ENCODE peak calls at places on chromosomes 12 and 14, in four cellular contexts. S is HepG2, W is H1, M is K562. R is an unnamed sample.

GRCh38 chr12:3809357-3810015 is 56.6 kb upstream of the CRACR2A start:
- DNase-seq in S (no peak), W (no peak), M (no peak), R (no peak)

GRCh38 chr12:12017135-12017581 is 53.6 kb upstream of the BCL2L14 start:
- DNase-seq in S (no peak), M (no peak), W (no peak), R (no peak)

GRCh38 chr14:50395448-50395847 is 1.2 kb downstream of the CDKL1 start:
- DNase-seq in M (no peak), W (no peak), S (no peak), R (no peak)

GRCh38 chr12:11877869-11878780 is 192.6 kb upstream of the BCL2L14 start:
- DNase-seq in M (no peak), W (peak; percentile 34), S (no peak), R (no peak)

GRCh38 chr14:99412122-99413061 is 68.3 kb downstream of the SETD3 start:
- DNase-seq in M (no peak), S (no peak), W (peak; percentile 46), R (no peak)

GRCh38 chr14:98685725-98686124 is 586.3 kb downstream of the BCL11B start:
- DNase-seq in W (no peak), S (no peak), M (no peak), R (no peak)

GRCh38 chr14:60094306-60094897 is 2.7 kb downstream of the PCNX4 start:
- DNase-seq in M (peak; percentile 35), S (peak; percentile 90), W (peak; percentile 19), R (no peak)

GRCh38 chr12:97545804-97546203 is 83.2 kb downstream of the RMST start:
- DNase-seq in S (no peak), W (no peak), M (no peak), R (no peak)

GRCh38 chr14:20477211-20477876 is 8.1 kb downstream of the PNP start:
- DNase-seq in W (no peak), S (no peak), M (no peak), R (no peak)

GRCh38 chr12:42725839-42726238 is 136.3 kb upstream of the PRICKLE1 start:
- DNase-seq in S (no peak), W (no peak), M (no peak), R (no peak)

GRCh38 chr12:32322354-32322753 is 77.0 kb upstream of the FGD4 start:
- DNase-seq in M (no peak), S (no peak), W (no peak), R (no peak)

GRCh38 chr14:22865424-22866215 is 5.9 kb upstream of the LRP10 start:
- DNase-seq in W (no peak), M (peak; percentile 59), S (no peak), R (no peak)

GRCh38 chr12:124487065-124487833 is 80.2 kb downstream of the NCOR2 start:
- DNase-seq in W (no peak), M (peak; percentile 69), S (no peak), R (no peak)

GRCh38 chr12:131830335-131831020 is 2.3 kb downstream of the MMP17 start:
- DNase-seq in M (peak; percentile 83), S (peak; percentile 43), W (no peak), R (peak; percentile 23)

GRCh38 chr12:45483571-45483970 is 245.9 kb upstream of the ARID2 start:
- DNase-seq in W (no peak), S (no peak), M (no peak), R (no peak)

GRCh38 chr14:92877757-92878431 is 45.1 kb upstream of the CHGA start:
- DNase-seq in M (no peak), W (no peak), S (peak; percentile 48), R (no peak)

GRCh38 chr12:79645235-79645630 is 45.5 kb downstream of the PAWR start:
- DNase-seq in M (no peak), W (no peak), S (peak; percentile 9), R (no peak)

GRCh38 chr12:75560167-75560566 is 48.8 kb upstream of the KRR1 start:
- DNase-seq in M (no peak), W (no peak), S (peak; percentile 68), R (no peak)

GRCh38 chr12:23504641-23505399 is 444.6 kb downstream of the SOX5 start:
- DNase-seq in S (no peak), W (no peak), M (no peak), R (no peak)

DNA sequence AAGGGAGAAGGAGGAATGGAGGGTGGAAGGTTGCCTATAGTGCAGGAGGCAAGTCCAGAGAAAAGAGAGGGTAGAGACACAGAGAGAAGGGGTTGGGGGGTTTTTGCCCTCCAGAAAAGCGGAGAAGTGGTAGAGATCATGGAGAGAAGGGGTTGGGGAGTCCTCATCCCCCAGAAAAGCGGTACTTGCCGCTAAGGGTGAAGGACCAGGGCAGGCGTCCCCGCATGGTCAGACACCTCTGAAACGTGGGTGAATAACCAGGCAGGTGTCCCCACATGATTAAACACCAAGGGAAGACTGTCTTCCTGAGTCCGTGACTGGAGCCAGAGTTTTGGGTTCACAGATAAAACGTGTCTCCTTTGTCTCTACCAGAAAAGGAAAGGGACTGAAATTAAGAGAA is 439.0 kb downstream of the SOX5 start:
- DNase-seq in M (no peak), S (no peak), W (no peak), R (no peak)
- TF ChIP-seq FOSL1 in M (no peak), S (no peak), W (no peak), R (no peak)

GRCh38 chr12:66776974-66777373 is 98.1 kb upstream of the GRIP1 start:
- DNase-seq in S (no peak), W (no peak), M (no peak), R (no peak)
- TF ChIP-seq FOSL1 in S (no peak), W (no peak), M (no peak), R (no peak)

GRCh38 chr12:94831081-94831747 is 172.3 kb downstream of the NDUFA12 start:
- DNase-seq in W (no peak), S (no peak), M (no peak), R (no peak)

GRCh38 chr12:94829552-94829951 is 173.9 kb downstream of the NDUFA12 start:
- DNase-seq in W (no peak), S (no peak), M (no peak), R (no peak)

GRCh38 chr12:94834036-94834625 is 169.4 kb downstream of the NDUFA12 start:
- DNase-seq in M (no peak), S (no peak), W (no peak), R (no peak)

GRCh38 chr12:94832105-94832504 is 171.4 kb downstream of the NDUFA12 start:
- DNase-seq in W (no peak), M (no peak), S (no peak), R (no peak)

GRCh38 chr12:94832780-94833760 is 170.4 kb downstream of the NDUFA12 start:
- DNase-seq in M (no peak), S (no peak), W (peak; percentile 38), R (no peak)
- TF ChIP-seq FOSL1 in M (no peak), S (no peak), W (no peak), R (no peak)

GRCh38 chr14:63853831-63854293 is 1.1 kb downstream of the SYNE2 start:
- DNase-seq in W (no peak), S (peak; percentile 20), M (no peak), R (no peak)

GRCh38 chr14:63852817-63853730 is at the start of gene SYNE2:
- DNase-seq in W (no peak), M (peak; percentile 55), S (peak; percentile 38), R (no peak)

GRCh38 chr14:63854330-63854729 is 1.5 kb downstream of the SYNE2 start:
- DNase-seq in W (no peak), M (no peak), S (no peak), R (no peak)

GRCh38 chr14:63855272-63855671 is 2.5 kb downstream of the SYNE2 start:
- DNase-seq in M (no peak), W (no peak), S (no peak), R (no peak)

DNA sequence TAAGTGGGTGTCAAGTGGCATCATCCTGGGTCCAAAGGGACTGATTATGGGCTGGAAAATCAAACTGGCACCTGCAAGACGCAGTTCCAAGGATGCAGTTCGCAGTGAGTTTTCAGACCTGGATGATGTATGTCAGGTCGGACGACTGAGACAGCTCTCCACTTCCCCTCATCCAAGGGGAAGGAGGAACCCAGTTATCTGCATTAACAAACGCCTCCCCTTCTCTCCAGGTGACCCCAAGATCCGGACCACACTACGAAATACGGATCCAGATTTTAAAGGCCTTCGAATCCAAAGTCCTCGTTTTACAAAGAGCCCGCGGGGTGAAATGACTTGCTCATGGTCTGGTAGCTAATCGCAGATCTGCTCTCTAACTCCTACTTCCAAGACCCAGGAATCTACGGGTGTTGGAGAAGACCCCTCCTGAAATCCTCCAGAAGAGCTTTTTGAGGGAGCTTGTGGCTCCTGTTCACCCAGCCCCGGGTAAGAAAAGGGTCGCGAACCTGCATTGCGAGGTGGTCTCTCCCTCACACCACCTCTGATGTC is 460 bp upstream of the SYNE2 start:
- DNase-seq in W (no peak), S (no peak), M (no peak), R (no peak)
- TF ChIP-seq FOSL1 in W (no peak), S (no peak), M (no peak), R (no peak)